ENCODE peak calls at places on chromosomes 5 and 9, in ten cellular contexts. G, I, Q, V, H, A, O, R, C and M are unnamed samples.

GRCh38 chr9:1267141-1267570 is 217.0 kb downstream of the DMRT2 start:
- DNase-seq in G (no peak), I (no peak), Q (no peak), V (no peak), H (no peak), A (no peak), O (no peak), R (no peak), C (no peak), M (no peak)

GRCh38 chr5:33275921-33276705 is 164.7 kb upstream of the TARS1 start:
- DNase-seq in G (no peak), I (no peak), Q (no peak), V (no peak), H (no peak), A (no peak), O (no peak), R (no peak), C (no peak), M (no peak)

GRCh38 chr9:112844771-112845542 is 45.7 kb downstream of the SLC46A2 start:
- DNase-seq in G (peak), I (peak), Q (peak), V (peak), H (peak), A (peak), O (peak), R (peak), C (peak), M (peak)

GRCh38 chr5:103942587-103943186 is 380.1 kb upstream of the NUDT12 start:
- DNase-seq in G (no peak), I (no peak), Q (no peak), V (no peak), H (no peak), A (no peak), O (no peak), R (peak), C (no peak), M (no peak)

GRCh38 chr5:157384971-157385709 is 74.9 kb upstream of the NIPAL4 start:
- DNase-seq in G (no peak), I (no peak), Q (no peak), V (no peak), H (no peak), A (no peak), O (no peak), R (peak), C (no peak), M (no peak)

GRCh38 chr5:133453825-133454224 is 158.5 kb downstream of the FSTL4 start:
- DNase-seq in G (no peak), I (no peak), Q (no peak), V (no peak), H (no peak), A (no peak), O (no peak), R (no peak), C (no peak), M (no peak)

GRCh38 chr5:103708601-103709000 is 146.0 kb upstream of the NUDT12 start:
- DNase-seq in G (no peak), I (no peak), Q (no peak), V (no peak), H (no peak), A (no peak), O (no peak), R (no peak), C (no peak), M (no peak)

GRCh38 chr9:134040831-134041648 is 15.8 kb downstream of the BRD3OS start:
- DNase-seq in G (no peak), I (no peak), Q (no peak), V (no peak), H (peak), A (no peak), O (no peak), R (no peak), C (no peak), M (no peak)

GRCh38 chr5:3996871-3997410 is 401.3 kb downstream of the IRX1 start:
- DNase-seq in G (no peak), I (no peak), Q (no peak), V (no peak), H (no peak), A (no peak), O (no peak), R (no peak), C (no peak), M (no peak)

GRCh38 chr5:31193026-31193425 is 460 bp upstream of the CDH6 start:
- DNase-seq in G (no peak), I (no peak), Q (no peak), V (no peak), H (no peak), A (no peak), O (no peak), R (no peak), C (no peak), M (no peak)

GRCh38 chr9:109708507-109708945 is 71.5 kb upstream of the PALM2AKAP2 start:
- DNase-seq in G (no peak), I (no peak), Q (no peak), V (no peak), H (no peak), A (no peak), O (no peak), R (no peak), C (no peak), M (no peak)

GRCh38 chr9:115672477-115673316 is 480.9 kb upstream of the PAPPA start:
- DNase-seq in G (no peak), I (no peak), Q (no peak), V (no peak), H (no peak), A (no peak), O (no peak), R (no peak), C (no peak), M (no peak)

GRCh38 chr5:7391215-7391614 is 4.7 kb upstream of the ADCY2 start:
- DNase-seq in G (no peak), I (no peak), Q (no peak), V (no peak), H (no peak), A (no peak), O (no peak), R (no peak), C (no peak), M (no peak)

GRCh38 chr5:73709536-73710129 is 83.6 kb downstream of the ARHGEF28 start:
- DNase-seq in G (no peak), I (no peak), Q (no peak), V (no peak), H (no peak), A (no peak), O (no peak), R (no peak), C (no peak), M (no peak)

GRCh38 chr9:137278061-137278912 is 761 bp downstream of the TOR4A start:
- DNase-seq in G (no peak), I (no peak), Q (no peak), V (no peak), H (no peak), A (no peak), O (no peak), R (no peak), C (no peak), M (no peak)

GRCh38 chr5:73417307-73418035 is 31.1 kb downstream of the FOXD1 start:
- DNase-seq in G (no peak), I (no peak), Q (no peak), V (peak), H (no peak), A (no peak), O (no peak), R (peak), C (no peak), M (no peak)

GRCh38 chr5:65078331-65078730 is 309.6 kb downstream of the CWC27 start:
- DNase-seq in G (no peak), I (no peak), Q (no peak), V (no peak), H (no peak), A (no peak), O (no peak), R (no peak), C (no peak), M (no peak)